ENCODE peak calls at places on chromosomes 7 and 10, in seven cellular contexts. One of them, this sample, is unnamed.

GRCh38 chr7:38335490-38336135 is 62.2 kb upstream of the TARP start:
- DNase-seq in A549: peak
- DNase-seq in neural crest cell: peak
- DNase-seq in fibroblast of gingiva: peak
- DNase-seq in Calu3: peak
- DNase-seq in neural progenitor cell: peak
- DNase-seq in heart left ventricle: peak
- DNase-seq in this sample: peak

GRCh38 chr7:498678-499641 is 20.7 kb downstream of the PDGFA start:
- DNase-seq in neural crest cell: no peak
- DNase-seq in Calu3: no peak
- DNase-seq in A549: no peak
- DNase-seq in heart left ventricle: no peak
- DNase-seq in fibroblast of gingiva: no peak
- DNase-seq in neural progenitor cell: no peak
- DNase-seq in this sample: no peak

GRCh38 chr7:116169060-116169459 is 41.3 kb upstream of the TES start:
- DNase-seq in neural crest cell: no peak
- DNase-seq in Calu3: peak
- DNase-seq in neural progenitor cell: no peak
- DNase-seq in fibroblast of gingiva: peak
- DNase-seq in A549: peak
- DNase-seq in heart left ventricle: no peak
- DNase-seq in this sample: no peak

GRCh38 chr7:50838675-50839377 is 56.1 kb upstream of the GRB10 start:
- DNase-seq in fibroblast of gingiva: peak
- DNase-seq in A549: no peak
- DNase-seq in Calu3: peak
- DNase-seq in neural progenitor cell: no peak
- DNase-seq in neural crest cell: no peak
- DNase-seq in heart left ventricle: peak
- DNase-seq in this sample: no peak

GRCh38 chr7:88449410-88449809 is 142.7 kb upstream of the STEAP4 start:
- DNase-seq in heart left ventricle: no peak
- DNase-seq in neural progenitor cell: no peak
- DNase-seq in Calu3: no peak
- DNase-seq in fibroblast of gingiva: no peak
- DNase-seq in neural crest cell: no peak
- DNase-seq in A549: no peak
- DNase-seq in this sample: no peak

GRCh38 chr7:84637568-84638338 is 443.2 kb upstream of the SEMA3A start:
- DNase-seq in fibroblast of gingiva: peak
- DNase-seq in neural progenitor cell: peak
- DNase-seq in Calu3: no peak
- DNase-seq in heart left ventricle: peak
- DNase-seq in neural crest cell: no peak
- DNase-seq in A549: no peak
- DNase-seq in this sample: no peak

GRCh38 chr10:24333736-24334135 is 124.8 kb downstream of the KIAA1217 start:
- DNase-seq in heart left ventricle: no peak
- DNase-seq in A549: no peak
- DNase-seq in Calu3: no peak
- DNase-seq in fibroblast of gingiva: no peak
- DNase-seq in neural crest cell: no peak
- DNase-seq in neural progenitor cell: no peak
- DNase-seq in this sample: no peak

GRCh38 chr10:83677795-83678194 is 461.5 kb upstream of the GHITM start:
- DNase-seq in neural crest cell: no peak
- DNase-seq in A549: no peak
- DNase-seq in Calu3: no peak
- DNase-seq in neural progenitor cell: no peak
- DNase-seq in fibroblast of gingiva: no peak
- DNase-seq in heart left ventricle: no peak
- DNase-seq in this sample: peak

GRCh38 chr7:45407730-45408406 is 166.3 kb upstream of the ADCY1 start:
- DNase-seq in Calu3: no peak
- DNase-seq in neural progenitor cell: peak
- DNase-seq in fibroblast of gingiva: no peak
- DNase-seq in heart left ventricle: no peak
- DNase-seq in A549: no peak
- DNase-seq in neural crest cell: no peak
- DNase-seq in this sample: no peak

GRCh38 chr7:66735154-66735553 is 5.4 kb upstream of the RABGEF1 start:
- DNase-seq in fibroblast of gingiva: no peak
- DNase-seq in neural progenitor cell: no peak
- DNase-seq in heart left ventricle: no peak
- DNase-seq in neural crest cell: no peak
- DNase-seq in Calu3: no peak
- DNase-seq in A549: no peak
- DNase-seq in this sample: no peak

GRCh38 chr10:15180736-15181135 is 12.2 kb upstream of the NMT2 start:
- DNase-seq in neural crest cell: no peak
- DNase-seq in Calu3: no peak
- DNase-seq in neural progenitor cell: no peak
- DNase-seq in fibroblast of gingiva: peak
- DNase-seq in heart left ventricle: no peak
- DNase-seq in A549: no peak
- DNase-seq in this sample: no peak

GRCh38 chr7:35761882-35762720 is 38.8 kb upstream of the SEPTIN7 start:
- DNase-seq in neural progenitor cell: no peak
- DNase-seq in A549: no peak
- DNase-seq in heart left ventricle: no peak
- DNase-seq in neural crest cell: no peak
- DNase-seq in Calu3: no peak
- DNase-seq in fibroblast of gingiva: no peak
- DNase-seq in this sample: peak

GRCh38 chr10:132200344-132201110 is 13.8 kb downstream of the DPYSL4 start:
- DNase-seq in Calu3: no peak
- DNase-seq in fibroblast of gingiva: no peak
- DNase-seq in A549: no peak
- DNase-seq in neural progenitor cell: no peak
- DNase-seq in heart left ventricle: no peak
- DNase-seq in neural crest cell: no peak
- DNase-seq in this sample: no peak

GRCh38 chr10:31490858-31491504 is 172.0 kb downstream of the ZEB1 start:
- DNase-seq in Calu3: peak
- DNase-seq in neural progenitor cell: peak
- DNase-seq in neural crest cell: no peak
- DNase-seq in heart left ventricle: no peak
- DNase-seq in fibroblast of gingiva: peak
- DNase-seq in A549: no peak
- DNase-seq in this sample: peak

GRCh38 chr10:22321156-22321711 is 335 bp downstream of the BMI1 start:
- DNase-seq in neural crest cell: peak
- DNase-seq in A549: peak
- DNase-seq in neural progenitor cell: peak
- DNase-seq in fibroblast of gingiva: peak
- DNase-seq in Calu3: peak
- DNase-seq in heart left ventricle: peak
- DNase-seq in this sample: peak

GRCh38 chr10:127979017-127979416 is 72.1 kb downstream of the PTPRE start:
- DNase-seq in neural crest cell: no peak
- DNase-seq in A549: no peak
- DNase-seq in heart left ventricle: no peak
- DNase-seq in neural progenitor cell: no peak
- DNase-seq in Calu3: no peak
- DNase-seq in fibroblast of gingiva: no peak
- DNase-seq in this sample: no peak

GRCh38 chr7:41162612-41163011 is 540.3 kb downstream of the INHBA start:
- DNase-seq in Calu3: no peak
- DNase-seq in A549: no peak
- DNase-seq in neural progenitor cell: no peak
- DNase-seq in heart left ventricle: no peak
- DNase-seq in neural crest cell: no peak
- DNase-seq in fibroblast of gingiva: no peak
- DNase-seq in this sample: no peak

GRCh38 chr7:150971242-150972048 is 6.7 kb downstream of the KCNH2 start:
- DNase-seq in A549: no peak
- DNase-seq in Calu3: no peak
- DNase-seq in neural progenitor cell: peak
- DNase-seq in neural crest cell: no peak
- DNase-seq in heart left ventricle: peak
- DNase-seq in fibroblast of gingiva: no peak
- DNase-seq in this sample: no peak

GRCh38 chr7:105016083-105017075 is 2.4 kb downstream of the KMT2E start:
- DNase-seq in heart left ventricle: no peak
- DNase-seq in fibroblast of gingiva: no peak
- DNase-seq in A549: no peak
- DNase-seq in neural crest cell: no peak
- DNase-seq in neural progenitor cell: no peak
- DNase-seq in Calu3: no peak
- DNase-seq in this sample: peak

GRCh38 chr7:20280475-20281351 is 50.0 kb upstream of the ITGB8 start:
- DNase-seq in Calu3: no peak
- DNase-seq in A549: no peak
- DNase-seq in neural crest cell: no peak
- DNase-seq in neural progenitor cell: no peak
- DNase-seq in heart left ventricle: no peak
- DNase-seq in fibroblast of gingiva: peak
- DNase-seq in this sample: no peak

GRCh38 chr10:106608101-106608500 is 556.4 kb downstream of the SORCS1 start:
- DNase-seq in Calu3: no peak
- DNase-seq in neural progenitor cell: no peak
- DNase-seq in heart left ventricle: no peak
- DNase-seq in A549: no peak
- DNase-seq in neural crest cell: no peak
- DNase-seq in fibroblast of gingiva: peak
- DNase-seq in this sample: no peak